ENCODE peak calls at places on chromosome 1, in five cellular contexts. One of them, this sample, is unnamed.
A peak's percentile ranks its signal among the peaks of the same experiment; 100 is the strongest.

GRCh38 chr1:87150143-87150542 is 178.5 kb upstream of the LMO4 start:
- DNase-seq in left ventricle myocardium superior: no peak
- DNase-seq in ovary: no peak
- DNase-seq in SK-N-MC: no peak
- DNase-seq in NCI-H524: peak; percentile 67
- DNase-seq in this sample: no peak

GRCh38 chr1:9293512-9294439 is 1.1 kb downstream of the SPSB1 start:
- DNase-seq in ovary: no peak
- DNase-seq in SK-N-MC: no peak
- DNase-seq in left ventricle myocardium superior: peak; percentile 64
- DNase-seq in NCI-H524: no peak
- DNase-seq in this sample: no peak

GRCh38 chr1:8423134-8423701 is 105.3 kb downstream of the SLC45A1 start:
- DNase-seq in SK-N-MC: no peak
- DNase-seq in NCI-H524: peak; percentile 40
- DNase-seq in ovary: peak; percentile 50
- DNase-seq in left ventricle myocardium superior: no peak
- DNase-seq in this sample: no peak

GRCh38 chr1:154971341-154971998 is 923 bp upstream of the SHC1 start:
- DNase-seq in ovary: peak; percentile 67
- DNase-seq in NCI-H524: no peak
- DNase-seq in left ventricle myocardium superior: no peak
- DNase-seq in SK-N-MC: no peak
- DNase-seq in this sample: no peak

GRCh38 chr1:64282353-64282752 is 78.9 kb downstream of the UBE2U start:
- DNase-seq in SK-N-MC: no peak
- DNase-seq in NCI-H524: peak; percentile 83
- DNase-seq in ovary: no peak
- DNase-seq in left ventricle myocardium superior: peak; percentile 50
- DNase-seq in this sample: no peak

GRCh38 chr1:162158624-162159271 is 89.3 kb downstream of the NOS1AP start:
- DNase-seq in ovary: no peak
- DNase-seq in SK-N-MC: no peak
- DNase-seq in left ventricle myocardium superior: no peak
- DNase-seq in NCI-H524: no peak
- DNase-seq in this sample: no peak

GRCh38 chr1:27726173-27726793 is 522 bp downstream of the FAM76A start:
- DNase-seq in NCI-H524: peak; percentile 45
- DNase-seq in SK-N-MC: no peak
- DNase-seq in left ventricle myocardium superior: peak; percentile 68
- DNase-seq in ovary: peak; percentile 60
- DNase-seq in this sample: no peak

GRCh38 chr1:165239873-165240272 is 116.6 kb downstream of the LMX1A start:
- DNase-seq in ovary: no peak
- DNase-seq in left ventricle myocardium superior: no peak
- DNase-seq in SK-N-MC: no peak
- DNase-seq in NCI-H524: peak; percentile 65
- DNase-seq in this sample: no peak

GRCh38 chr1:43329995-43330751 is 7.4 kb upstream of the MPL start:
- DNase-seq in NCI-H524: no peak
- DNase-seq in ovary: no peak
- DNase-seq in left ventricle myocardium superior: peak; percentile 64
- DNase-seq in SK-N-MC: no peak
- DNase-seq in this sample: peak; percentile 84

GRCh38 chr1:2279210-2279639 is 51.1 kb downstream of the SKI start:
- DNase-seq in ovary: peak; percentile 81
- DNase-seq in left ventricle myocardium superior: peak; percentile 76
- DNase-seq in SK-N-MC: peak; percentile 90
- DNase-seq in NCI-H524: no peak
- DNase-seq in this sample: no peak

GRCh38 chr1:109133815-109134214 is 19.9 kb downstream of the ELAPOR1 start:
- DNase-seq in NCI-H524: no peak
- DNase-seq in ovary: no peak
- DNase-seq in SK-N-MC: no peak
- DNase-seq in left ventricle myocardium superior: peak; percentile 79
- DNase-seq in this sample: peak; percentile 60

GRCh38 chr1:81937791-81938450 is 137.2 kb downstream of the ADGRL2 start:
- DNase-seq in NCI-H524: no peak
- DNase-seq in SK-N-MC: no peak
- DNase-seq in ovary: no peak
- DNase-seq in left ventricle myocardium superior: no peak
- DNase-seq in this sample: no peak

GRCh38 chr1:211885746-211886522 is 55.4 kb upstream of the LPGAT1 start:
- DNase-seq in NCI-H524: no peak
- DNase-seq in SK-N-MC: no peak
- DNase-seq in left ventricle myocardium superior: no peak
- DNase-seq in ovary: no peak
- DNase-seq in this sample: no peak

GRCh38 chr1:39081266-39082139 is 55.4 kb downstream of the NDUFS5 start:
- DNase-seq in NCI-H524: peak; percentile 19
- DNase-seq in SK-N-MC: no peak
- DNase-seq in ovary: no peak
- DNase-seq in left ventricle myocardium superior: peak; percentile 55
- DNase-seq in this sample: no peak

GRCh38 chr1:159935719-159936283 is 9.6 kb downstream of the IGSF9 start:
- DNase-seq in NCI-H524: no peak
- DNase-seq in SK-N-MC: no peak
- DNase-seq in left ventricle myocardium superior: no peak
- DNase-seq in ovary: no peak
- DNase-seq in this sample: peak; percentile 72

GRCh38 chr1:231487019-231487418 is 41.5 kb upstream of the TSNAX start:
- DNase-seq in left ventricle myocardium superior: no peak
- DNase-seq in SK-N-MC: no peak
- DNase-seq in NCI-H524: peak; percentile 7
- DNase-seq in ovary: no peak
- DNase-seq in this sample: peak; percentile 25

GRCh38 chr1:27405074-27405473 is 12.7 kb downstream of the GPR3 start:
- DNase-seq in SK-N-MC: no peak
- DNase-seq in ovary: no peak
- DNase-seq in NCI-H524: no peak
- DNase-seq in left ventricle myocardium superior: peak; percentile 70
- DNase-seq in this sample: no peak

GRCh38 chr1:98316286-98316685 is 345.2 kb upstream of the SNX7 start:
- DNase-seq in SK-N-MC: no peak
- DNase-seq in left ventricle myocardium superior: no peak
- DNase-seq in NCI-H524: no peak
- DNase-seq in ovary: no peak
- DNase-seq in this sample: no peak

GRCh38 chr1:113786055-113786454 is 26.2 kb downstream of the RSBN1 start:
- DNase-seq in ovary: no peak
- DNase-seq in SK-N-MC: no peak
- DNase-seq in NCI-H524: peak; percentile 45
- DNase-seq in left ventricle myocardium superior: no peak
- DNase-seq in this sample: no peak

GRCh38 chr1:180232521-180233043 is 2.5 kb downstream of the LHX4 start:
- DNase-seq in SK-N-MC: no peak
- DNase-seq in left ventricle myocardium superior: no peak
- DNase-seq in ovary: no peak
- DNase-seq in NCI-H524: no peak
- DNase-seq in this sample: no peak

GRCh38 chr1:197837911-197838310 is 62.6 kb upstream of the DENND1B start:
- DNase-seq in ovary: no peak
- DNase-seq in left ventricle myocardium superior: no peak
- DNase-seq in NCI-H524: no peak
- DNase-seq in SK-N-MC: no peak
- DNase-seq in this sample: peak; percentile 17

GRCh38 chr1:115714572-115715141 is 53.9 kb downstream of the CASQ2 start:
- DNase-seq in ovary: no peak
- DNase-seq in SK-N-MC: no peak
- DNase-seq in left ventricle myocardium superior: no peak
- DNase-seq in NCI-H524: no peak
- DNase-seq in this sample: no peak

GRCh38 chr1:93905734-93906133 is 3.5 kb downstream of the GCLM start:
- DNase-seq in SK-N-MC: no peak
- DNase-seq in ovary: no peak
- DNase-seq in NCI-H524: no peak
- DNase-seq in left ventricle myocardium superior: no peak
- DNase-seq in this sample: no peak

GRCh38 chr1:32748926-32749325 is 46.4 kb upstream of the SYNC start:
- DNase-seq in ovary: no peak
- DNase-seq in left ventricle myocardium superior: no peak
- DNase-seq in NCI-H524: no peak
- DNase-seq in SK-N-MC: no peak
- DNase-seq in this sample: no peak

GRCh38 chr1:17516303-17517214 is 22.9 kb upstream of the ARHGEF10L start:
- DNase-seq in left ventricle myocardium superior: no peak
- DNase-seq in ovary: no peak
- DNase-seq in SK-N-MC: no peak
- DNase-seq in NCI-H524: no peak
- DNase-seq in this sample: no peak

GRCh38 chr1:22296701-22297591 is 154.0 kb upstream of the WNT4 start:
- DNase-seq in left ventricle myocardium superior: no peak
- DNase-seq in ovary: no peak
- DNase-seq in NCI-H524: no peak
- DNase-seq in SK-N-MC: no peak
- DNase-seq in this sample: no peak

GRCh38 chr1:21368514-21369289 is 71.2 kb upstream of the NBPF3 start:
- DNase-seq in left ventricle myocardium superior: peak; percentile 85
- DNase-seq in SK-N-MC: no peak
- DNase-seq in ovary: peak; percentile 86
- DNase-seq in NCI-H524: peak; percentile 75
- DNase-seq in this sample: peak; percentile 20

This sample was measured in MV-4-11.